ENCODE peak calls at places on chromosomes 16 and 17, in five cellular contexts. Q is left cardiac atrium; S is stimulated activated naive CD8-positive, alpha-beta T cell treated with anti-CD3 and anti-CD28 coated beads, Interleukin-15, amount 100 ng/mL, for 72 hours; J is GM23248; R is stimulated activated CD4-positive, alpha-beta T cell treated with anti-CD3 and anti-CD28 coated beads, Interleukin-1b, Interleukin-23, amount 100 ng/mL, for 24 hours. N is an unnamed sample.

GRCh38 chr16:66107661-66108060 is 258.8 kb upstream of the CDH5 start:
- DNase-seq in Q (no peak), S (no peak), J (peak), R (no peak), N (no peak)

GRCh38 chr17:78798695-78799559 is 16.9 kb upstream of the CYTH1 start:
- DNase-seq in Q (no peak), S (no peak), J (peak), R (no peak), N (peak)

GRCh38 chr16:4925791-4926190 is 11.2 kb downstream of the PPL start:
- DNase-seq in Q (no peak), S (no peak), J (no peak), R (no peak), N (no peak)

GRCh38 chr16:799948-800833 is at the start of gene GNG13:
- DNase-seq in Q (no peak), S (no peak), J (peak), R (no peak), N (no peak)

GRCh38 chr17:80224098-80224497 is 3.9 kb downstream of the SLC26A11 start:
- DNase-seq in Q (no peak), S (no peak), J (no peak), R (no peak), N (no peak)

GRCh38 chr16:86768231-86768791 is 190.0 kb downstream of the FOXL1 start:
- DNase-seq in Q (no peak), S (no peak), J (peak), R (no peak), N (no peak)

GRCh38 chr17:40062347-40063033 is at the start of gene THRA:
- DNase-seq in Q (peak), S (peak), J (peak), R (no peak), N (peak)

GRCh38 chr16:89257281-89257731 is 39.8 kb downstream of the ZNF778 start:
- DNase-seq in Q (no peak), S (no peak), J (peak), R (no peak), N (no peak)

GRCh38 chr17:32288600-32288999 is 23.0 kb downstream of the RHBDL3 start:
- DNase-seq in Q (no peak), S (no peak), J (no peak), R (no peak), N (no peak)

GRCh38 chr16:733382-734207 is 6.7 kb downstream of the HAGHL start:
- DNase-seq in Q (peak), S (no peak), J (no peak), R (no peak), N (peak)

GRCh38 chr17:80232438-80232837 is 12.2 kb downstream of the SLC26A11 start:
- DNase-seq in Q (no peak), S (no peak), J (no peak), R (no peak), N (no peak)

GRCh38 chr16:86078121-86078600 is 179.2 kb downstream of the IRF8 start:
- DNase-seq in Q (no peak), S (no peak), J (no peak), R (no peak), N (no peak)

GRCh38 chr16:56310685-56311084 is 114.7 kb downstream of the AMFR start:
- DNase-seq in Q (no peak), S (no peak), J (no peak), R (no peak), N (no peak)

GRCh38 chr16:60031751-60032150 is 1297.6 kb upstream of the GOT2 start:
- DNase-seq in Q (no peak), S (no peak), J (no peak), R (no peak), N (no peak)

GRCh38 chr17:62650587-62650986 is 23.1 kb downstream of the MRC2 start:
- DNase-seq in Q (no peak), S (no peak), J (no peak), R (no peak), N (peak)

GRCh38 chr17:3418222-3418621 is 7.1 kb downstream of the OR3A3 start:
- DNase-seq in Q (no peak), S (no peak), J (no peak), R (no peak), N (no peak)

GRCh38 chr16:85568519-85568918 is 44.6 kb upstream of the GSE1 start:
- DNase-seq in Q (no peak), S (no peak), J (no peak), R (no peak), N (no peak)

GRCh38 chr16:65975049-65975708 is 391.3 kb upstream of the CDH5 start:
- DNase-seq in Q (no peak), S (no peak), J (peak), R (no peak), N (peak)

GRCh38 chr17:16953347-16953746 is 18.6 kb downstream of the TNFRSF13B start:
- DNase-seq in Q (no peak), S (no peak), J (no peak), R (no peak), N (no peak)

GRCh38 chr16:67209565-67209964 is 10.6 kb downstream of the ELMO3 start:
- DNase-seq in Q (no peak), S (no peak), J (no peak), R (no peak), N (no peak)

GRCh38 chr17:42682400-42683384 is at the start of gene CNTNAP1:
- DNase-seq in Q (peak), S (peak), J (peak), R (no peak), N (peak)

GRCh38 chr16:56662357-56663354 is 4.9 kb downstream of the MT1F start:
- DNase-seq in Q (no peak), S (peak), J (no peak), R (no peak), N (no peak)

GRCh38 chr17:78416311-78416711 is 37.9 kb downstream of the PGS1 start:
- DNase-seq in Q (peak), S (no peak), J (no peak), R (no peak), N (no peak)

GRCh38 chr17:29133146-29133713 is 47.0 kb downstream of the MYO18A start:
- DNase-seq in Q (peak), S (no peak), J (peak), R (no peak), N (peak)

GRCh38 chr16:70750893-70751467 is 50.0 kb downstream of the VAC14 start:
- DNase-seq in Q (peak), S (no peak), J (peak), R (no peak), N (peak)

GRCh38 chr16:69324585-69325253 is 5.7 kb downstream of the PDF start:
- DNase-seq in Q (no peak), S (no peak), J (no peak), R (no peak), N (no peak)

GRCh38 chr16:2527784-2528100 is 3.5 kb downstream of the CEMP1 start:
- DNase-seq in Q (peak), S (no peak), J (no peak), R (no peak), N (no peak)

GRCh38 chr16:1526608-1527555 is 6.6 kb upstream of the TMEM204 start:
- DNase-seq in Q (no peak), S (peak), J (no peak), R (no peak), N (no peak)

GRCh38 chr16:88888778-88889387 is 22.4 kb upstream of the PABPN1L start:
- DNase-seq in Q (peak), S (no peak), J (peak), R (no peak), N (peak)

GRCh38 chr16:3171855-3172593 is 16.0 kb upstream of the OR1F1 start:
- DNase-seq in Q (no peak), S (peak), J (peak), R (no peak), N (peak)

N was measured in NB4.